ENCODE peak calls at places on chromosomes 6 and 20, in nine cellular contexts. D is ascending aorta; M is Panc1; A is heart left ventricle; J is esophagus squamous epithelium; Z is CD8-positive, alpha-beta T cell; U is right atrium auricular region; K is MM.1S; F is left ventricle myocardium inferior. O is an unnamed sample.

GRCh38 chr6:22886881-22887581 is 317.7 kb downstream of the HDGFL1 start:
- DNase-seq in D (no peak), M (no peak), A (no peak), J (no peak), Z (no peak), U (no peak), K (no peak), F (no peak), O (no peak)

GRCh38 chr6:52984247-52984646 is 10.8 kb downstream of the GSTA4 start:
- DNase-seq in D (no peak), M (no peak), A (no peak), J (no peak), Z (peak), U (no peak), K (peak), F (no peak), O (no peak)

GRCh38 chr20:8862092-8862491 is 206.8 kb upstream of the PLCB4 start:
- DNase-seq in D (no peak), M (no peak), A (no peak), J (no peak), Z (no peak), U (no peak), K (no peak), F (no peak), O (no peak)

GRCh38 chr20:35710884-35711587 is 11.8 kb downstream of the ROMO1 start:
- DNase-seq in D (no peak), M (no peak), A (no peak), J (no peak), Z (no peak), U (no peak), K (no peak), F (no peak), O (no peak)

GRCh38 chr6:72616406-72617015 is 5.4 kb upstream of the KCNQ5 start:
- DNase-seq in D (no peak), M (no peak), A (no peak), J (no peak), Z (no peak), U (no peak), K (peak), F (no peak), O (no peak)

GRCh38 chr20:47031028-47031427 is 136.4 kb downstream of the EYA2 start:
- DNase-seq in D (no peak), M (no peak), A (no peak), J (no peak), Z (no peak), U (no peak), K (no peak), F (no peak), O (no peak)

GRCh38 chr6:106488494-106489369 is 128.2 kb downstream of the CRYBG1 start:
- DNase-seq in D (no peak), M (no peak), A (no peak), J (no peak), Z (no peak), U (no peak), K (no peak), F (no peak), O (no peak)

GRCh38 chr6:26187981-26188635 is 100.9 kb downstream of the HFE start:
- DNase-seq in D (peak), M (no peak), A (no peak), J (no peak), Z (no peak), U (no peak), K (peak), F (no peak), O (no peak)

GRCh38 chr20:44495802-44496481 is 20.3 kb downstream of the TTPAL start:
- DNase-seq in D (no peak), M (peak), A (no peak), J (no peak), Z (no peak), U (no peak), K (no peak), F (no peak), O (peak)

GRCh38 chr20:61331542-61331941 is 79.5 kb downstream of the CDH4 start:
- DNase-seq in D (no peak), M (no peak), A (no peak), J (peak), Z (no peak), U (no peak), K (no peak), F (no peak), O (no peak)

GRCh38 chr6:53056273-53056672 is 8.9 kb upstream of the FBXO9 start:
- DNase-seq in D (no peak), M (no peak), A (no peak), J (no peak), Z (no peak), U (no peak), K (no peak), F (no peak), O (no peak)

GRCh38 chr6:123777554-123777953 is 26.1 kb upstream of the NKAIN2 start:
- DNase-seq in D (no peak), M (peak), A (no peak), J (no peak), Z (no peak), U (no peak), K (peak), F (no peak), O (no peak)

GRCh38 chr20:58546756-58547526 is 31.7 kb upstream of the APCDD1L start:
- DNase-seq in D (no peak), M (no peak), A (no peak), J (no peak), Z (no peak), U (peak), K (no peak), F (no peak), O (no peak)

GRCh38 chr6:511488-512137 is 120.1 kb downstream of the IRF4 start:
- DNase-seq in D (no peak), M (no peak), A (no peak), J (no peak), Z (no peak), U (no peak), K (no peak), F (no peak), O (no peak)

GRCh38 chr6:160461641-160462040 is 113.5 kb downstream of the SLC22A3 start:
- DNase-seq in D (no peak), M (no peak), A (no peak), J (no peak), Z (no peak), U (no peak), K (no peak), F (no peak), O (no peak)

DNA sequence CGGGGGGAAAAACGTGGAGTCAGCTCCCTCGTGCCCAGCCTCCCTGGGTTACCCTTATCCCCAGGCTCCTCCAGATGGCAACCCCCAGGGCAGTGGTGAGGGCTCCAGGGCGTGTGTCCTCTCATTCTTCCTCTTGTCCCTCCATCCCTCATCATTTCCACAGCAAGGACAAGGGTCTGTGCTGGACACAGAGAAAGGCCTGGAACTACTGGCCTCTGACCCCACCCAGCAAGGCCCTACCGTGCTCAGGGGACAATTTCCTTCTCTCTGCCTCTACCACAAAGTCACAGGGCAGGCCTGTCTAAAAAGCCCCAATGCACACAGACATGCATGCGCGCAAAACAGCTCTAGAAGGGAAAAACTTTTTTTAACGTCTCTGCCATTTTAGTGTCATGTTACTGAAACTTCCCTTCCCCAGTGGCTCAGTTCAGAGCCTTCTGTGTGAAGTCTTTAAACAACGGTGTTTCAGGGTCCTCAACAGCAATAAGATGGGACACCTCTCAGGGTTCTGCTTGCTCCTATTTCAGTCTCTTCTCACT is 1.1 kb upstream of the SLC35B2 start:
- DNase-seq in D (no peak), M (no peak), A (no peak), J (no peak), Z (no peak), U (no peak), K (no peak), F (no peak), O (no peak)
- H3K27ac ChIP-seq in D (no peak), M (peak), A (no peak), J (no peak), Z (no peak), U (no peak), K (no peak), F (peak), O (no peak)

GRCh38 chr6:108260809-108261569 is at the start of gene SNX3:
- DNase-seq in D (peak), M (peak), A (peak), J (peak), Z (peak), U (peak), K (peak), F (peak), O (peak)
- TF ChIP-seq CTCF in D (no peak), M (no peak), A (no peak), J (peak), Z (no peak), U (no peak), K (peak), F (peak), O (peak)

DNA sequence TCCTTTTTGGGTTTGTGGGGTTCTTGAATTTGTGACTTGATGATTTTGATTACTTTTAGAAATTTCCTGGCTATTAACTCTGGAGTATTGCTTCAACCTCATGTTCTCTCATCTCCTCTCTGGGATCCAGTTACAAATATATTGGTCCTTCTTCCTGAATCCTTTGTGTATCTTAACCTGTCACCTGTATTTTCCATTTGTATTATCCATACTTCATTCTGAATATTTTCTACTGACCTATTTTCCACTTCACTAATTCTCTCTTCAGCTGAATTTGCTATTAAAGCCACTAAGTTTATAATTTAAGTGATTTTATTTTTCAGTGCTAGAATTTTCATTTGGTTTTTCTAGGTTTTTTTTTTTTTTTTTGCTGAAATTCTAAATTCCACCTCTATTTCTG is 6.4 kb upstream of the BHLHE23 start:
- DNase-seq in D (no peak), M (no peak), A (no peak), J (no peak), Z (no peak), U (no peak), K (no peak), F (no peak), O (no peak)
- H3K4me3 ChIP-seq in D (no peak), M (no peak), A (no peak), J (no peak), Z (no peak), U (no peak), K (no peak), F (no peak), O (no peak)

GRCh38 chr6:44050872-44051421 is 76.3 kb downstream of the MRPL14 start:
- DNase-seq in D (no peak), M (no peak), A (no peak), J (no peak), Z (no peak), U (no peak), K (no peak), F (no peak), O (no peak)
- H3K27ac ChIP-seq in D (peak), M (peak), A (no peak), J (peak), Z (no peak), U (peak), K (no peak), F (peak), O (peak)

DNA sequence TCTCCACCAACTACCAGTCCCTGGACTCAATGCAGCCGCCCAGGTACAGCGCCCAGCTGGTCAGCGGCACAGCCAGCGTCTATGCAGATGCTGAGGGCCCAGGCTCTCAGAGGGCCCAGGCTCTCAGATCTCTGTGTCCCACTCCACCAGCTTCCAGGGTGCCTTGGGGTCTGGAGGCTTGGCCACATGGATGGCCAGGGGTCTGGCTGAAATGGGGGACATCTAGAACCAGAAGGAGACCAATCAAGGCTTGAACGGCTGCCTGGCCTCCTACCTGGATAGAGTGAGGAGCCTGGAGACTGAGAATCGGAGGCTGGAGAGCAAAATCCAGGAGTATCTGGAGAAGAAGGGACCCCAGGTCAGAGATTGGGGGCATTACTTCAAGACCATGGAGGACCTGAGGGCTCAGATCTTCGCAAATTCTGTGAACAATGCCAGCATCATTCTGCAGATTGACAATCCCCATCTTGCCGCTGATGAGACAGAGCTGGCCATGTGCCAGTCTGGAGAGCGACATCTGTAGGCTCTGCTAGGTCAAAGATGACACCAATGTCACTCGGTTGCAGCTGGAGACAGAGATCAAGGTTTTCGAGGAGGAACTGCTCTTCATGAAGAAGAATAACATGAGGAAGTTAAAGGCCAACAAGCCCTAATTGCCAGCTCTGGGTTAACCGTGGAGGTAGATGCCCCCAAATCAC is 44.1 kb upstream of the GRM4 start:
- DNase-seq in D (peak), M (no peak), A (no peak), J (no peak), Z (peak), U (no peak), K (no peak), F (peak), O (no peak)
- TF ChIP-seq CTCF in D (no peak), M (no peak), A (no peak), J (no peak), Z (no peak), U (no peak), K (no peak), F (no peak), O (no peak)

DNA sequence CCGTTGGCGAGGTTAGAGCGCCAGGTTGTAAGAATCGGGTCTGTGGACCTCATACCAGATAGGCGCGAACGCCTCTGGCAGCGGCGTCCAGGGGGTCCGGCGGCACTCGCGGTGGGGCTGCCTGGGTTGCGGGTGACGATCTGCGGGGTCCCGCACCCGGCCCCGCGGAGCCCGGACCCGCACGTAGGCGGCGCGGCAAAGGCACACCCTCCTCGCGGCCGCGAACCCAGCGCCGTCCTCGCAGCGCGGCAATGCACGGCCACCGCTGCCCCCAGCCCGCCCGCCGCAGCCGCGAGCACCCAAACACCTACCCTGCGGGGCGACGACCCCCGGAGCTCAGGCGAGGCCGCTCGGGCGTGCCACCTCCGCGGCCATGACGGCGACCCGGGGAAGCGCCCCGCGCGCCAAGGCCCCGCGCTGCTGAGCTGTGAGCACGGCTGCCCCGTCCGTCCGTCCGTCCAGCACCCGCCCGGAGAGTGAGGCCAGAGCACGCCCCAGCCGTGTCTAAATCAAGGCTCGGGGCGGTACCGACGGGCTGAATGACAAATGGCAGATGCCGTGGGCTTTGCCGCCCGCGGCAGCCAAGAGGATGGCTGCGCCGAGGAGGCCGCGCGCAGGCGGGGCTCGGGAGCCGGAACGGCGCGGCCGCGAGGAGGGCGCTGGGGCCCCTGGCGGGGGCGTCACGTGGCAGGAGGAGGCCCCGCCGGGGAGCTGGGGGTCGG is at the start of gene PLAGL1:
- DNase-seq in D (peak), M (no peak), A (peak), J (no peak), Z (peak), U (peak), K (no peak), F (peak), O (peak)
- H3K4me3 ChIP-seq in D (peak), M (peak), A (peak), J (peak), Z (peak), U (peak), K (no peak), F (peak), O (peak)

DNA sequence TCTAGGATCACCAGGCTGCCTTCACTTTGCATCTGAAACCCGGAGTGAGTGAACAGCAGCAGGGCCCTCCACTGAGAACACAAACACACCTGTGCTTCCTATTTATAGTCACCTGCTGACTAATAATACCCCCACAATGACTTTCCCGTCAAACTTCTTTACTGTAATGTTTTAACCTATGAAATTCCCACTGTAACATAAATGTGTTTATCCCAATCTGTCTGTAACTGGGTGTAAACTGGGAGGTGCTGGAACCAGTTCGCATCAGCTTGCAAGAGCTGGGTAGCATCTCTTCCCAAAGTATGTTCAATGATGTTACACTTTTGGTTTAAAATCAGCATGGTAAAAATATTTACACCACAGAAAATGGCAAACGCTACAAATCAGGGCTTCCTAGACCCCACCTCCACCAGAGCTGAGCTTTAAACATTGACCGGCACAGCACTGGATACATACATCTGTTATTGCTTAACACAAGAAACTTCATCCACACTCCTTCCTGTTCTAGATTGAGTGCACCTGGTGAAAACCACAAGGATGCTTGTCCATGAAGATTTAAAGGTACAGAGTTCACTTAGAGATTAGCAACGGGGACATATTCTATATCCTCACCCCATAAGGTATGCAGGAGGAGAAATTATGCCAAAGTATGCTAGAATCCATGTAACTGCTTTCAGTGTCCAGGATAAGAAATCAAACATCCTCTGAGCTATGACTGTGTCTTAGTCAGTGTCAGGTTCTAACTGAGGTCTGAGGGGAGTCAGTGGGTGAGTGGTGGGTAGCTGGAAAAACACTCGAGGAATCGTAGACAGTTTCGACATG is 79.0 kb downstream of the ALDH8A1 start:
- DNase-seq in D (no peak), M (no peak), A (no peak), J (no peak), Z (no peak), U (no peak), K (peak), F (no peak), O (peak)
- H3K27ac ChIP-seq in D (no peak), M (no peak), A (no peak), J (no peak), Z (no peak), U (no peak), K (peak), F (no peak), O (no peak)

O was measured in AG04450.